ENCODE peak calls at places on chromosomes 4 and X, in nine cellular contexts. P, J, Y, G, B, X, T, R and L are unnamed samples.

GRCh38 chr4:119729815-119730643 is 101.4 kb upstream of the PDE5A start:
- DNase-seq in P (peak), J (no peak), Y (no peak), G (no peak), B (no peak), X (peak), T (no peak), R (peak), L (peak)

GRCh38 chr4:182189107-182189878 is 53.9 kb upstream of the TENM3 start:
- DNase-seq in P (peak), J (no peak), Y (peak), G (no peak), B (no peak), X (peak), T (no peak), R (peak), L (no peak)

GRCh38 chr4:139145552-139145932 is 31.5 kb downstream of the ELF2 start:
- DNase-seq in P (no peak), J (no peak), Y (no peak), G (no peak), B (no peak), X (no peak), T (no peak), R (no peak), L (no peak)

GRCh38 chrX:6226053-6226645 is 2.5 kb downstream of the NLGN4X start:
- DNase-seq in P (no peak), J (peak), Y (no peak), G (peak), B (no peak), X (no peak), T (peak), R (no peak), L (no peak)

GRCh38 chrX:131728295-131729145 is 184.6 kb downstream of the OR13H1 start:
- DNase-seq in P (peak), J (no peak), Y (no peak), G (no peak), B (peak), X (no peak), T (no peak), R (no peak), L (no peak)

GRCh38 chr4:19776021-19776459 is 475.7 kb upstream of the SLIT2 start:
- DNase-seq in P (peak), J (peak), Y (no peak), G (peak), B (no peak), X (peak), T (peak), R (no peak), L (no peak)

GRCh38 chr4:179625391-179625790 is 2183.2 kb upstream of the AGA start:
- DNase-seq in P (peak), J (no peak), Y (no peak), G (no peak), B (no peak), X (peak), T (peak), R (no peak), L (no peak)

GRCh38 chrX:43423876-43424275 is 232.2 kb upstream of the MAOA start:
- DNase-seq in P (no peak), J (no peak), Y (no peak), G (no peak), B (no peak), X (peak), T (no peak), R (no peak), L (no peak)

GRCh38 chrX:120262781-120263719 is 12.4 kb downstream of the ZBTB33 start:
- DNase-seq in P (no peak), J (peak), Y (no peak), G (no peak), B (no peak), X (no peak), T (peak), R (no peak), L (no peak)

GRCh38 chr4:31366041-31366440 is 645.9 kb downstream of the PCDH7 start:
- DNase-seq in P (peak), J (no peak), Y (no peak), G (no peak), B (no peak), X (peak), T (peak), R (no peak), L (no peak)

GRCh38 chrX:7194606-7195005 is 46.7 kb upstream of the PUDP start:
- DNase-seq in P (no peak), J (no peak), Y (no peak), G (no peak), B (no peak), X (no peak), T (no peak), R (no peak), L (no peak)

GRCh38 chr4:156019238-156019637 is 65.6 kb upstream of the CTSO start:
- DNase-seq in P (no peak), J (no peak), Y (no peak), G (no peak), B (no peak), X (no peak), T (no peak), R (no peak), L (no peak)

GRCh38 chrX:727738-728621 is 97.4 kb downstream of the SHOX start:
- DNase-seq in P (no peak), J (no peak), Y (no peak), G (peak), B (no peak), X (no peak), T (peak), R (no peak), L (no peak)

GRCh38 chrX:54494970-54495813 is 842 bp downstream of the FGD1 start:
- DNase-seq in P (peak), J (peak), Y (no peak), G (peak), B (no peak), X (no peak), T (no peak), R (no peak), L (no peak)

GRCh38 chrX:133908223-133908622 is 77.2 kb downstream of the GPC3 start:
- DNase-seq in P (no peak), J (no peak), Y (no peak), G (no peak), B (no peak), X (no peak), T (no peak), R (no peak), L (no peak)

GRCh38 chrX:13533726-13534125 is 35.7 kb upstream of the EGFL6 start:
- DNase-seq in P (peak), J (no peak), Y (peak), G (no peak), B (no peak), X (peak), T (no peak), R (no peak), L (no peak)

GRCh38 chrX:76428243-76429130 is 977 bp downstream of the MAGEE1 start:
- DNase-seq in P (no peak), J (no peak), Y (no peak), G (no peak), B (peak), X (no peak), T (peak), R (no peak), L (peak)

GRCh38 chr4:184450743-184451142 is 23.6 kb downstream of the IRF2 start:
- DNase-seq in P (no peak), J (no peak), Y (no peak), G (no peak), B (no peak), X (no peak), T (no peak), R (no peak), L (no peak)

GRCh38 chrX:10615931-10616780 is 4.2 kb downstream of the MID1 start:
- DNase-seq in P (peak), J (peak), Y (peak), G (peak), B (no peak), X (no peak), T (peak), R (no peak), L (peak)

GRCh38 chr4:85358831-85359230 is 116.1 kb upstream of the ARHGAP24 start:
- DNase-seq in P (no peak), J (no peak), Y (no peak), G (no peak), B (no peak), X (no peak), T (no peak), R (no peak), L (no peak)

GRCh38 chr4:184787766-184788503 is 37.8 kb downstream of the ACSL1 start:
- DNase-seq in P (peak), J (no peak), Y (no peak), G (no peak), B (no peak), X (no peak), T (no peak), R (no peak), L (no peak)

GRCh38 chr4:73404457-73404856 is 370 bp downstream of the ALB start:
- DNase-seq in P (no peak), J (no peak), Y (no peak), G (no peak), B (no peak), X (no peak), T (no peak), R (no peak), L (no peak)

GRCh38 chr4:146654976-146655761 is 16.5 kb downstream of the POU4F2 start:
- DNase-seq in P (no peak), J (peak), Y (no peak), G (peak), B (no peak), X (no peak), T (peak), R (no peak), L (no peak)

GRCh38 chr4:77465271-77465670 is 140.3 kb upstream of the CXCL13 start:
- DNase-seq in P (peak), J (peak), Y (peak), G (no peak), B (no peak), X (no peak), T (peak), R (no peak), L (no peak)

GRCh38 chrX:2316534-2316933 is 184.2 kb downstream of the DHRSX start:
- DNase-seq in P (no peak), J (no peak), Y (no peak), G (no peak), B (no peak), X (no peak), T (no peak), R (no peak), L (no peak)

GRCh38 chrX:107596651-107597050 is 31.7 kb upstream of the PRPS1 start:
- DNase-seq in P (no peak), J (no peak), Y (no peak), G (no peak), B (no peak), X (no peak), T (no peak), R (no peak), L (no peak)

GRCh38 chr4:44145868-44146267 is 302.7 kb downstream of the KCTD8 start:
- DNase-seq in P (peak), J (no peak), Y (no peak), G (no peak), B (no peak), X (no peak), T (peak), R (no peak), L (no peak)

GRCh38 chr4:180636696-180637095 is 1606.5 kb upstream of the TENM3 start:
- DNase-seq in P (peak), J (no peak), Y (peak), G (no peak), B (no peak), X (peak), T (no peak), R (no peak), L (no peak)

GRCh38 chrX:97481228-97481627 is 597.5 kb downstream of the RPA4 start:
- DNase-seq in P (no peak), J (no peak), Y (no peak), G (no peak), B (no peak), X (no peak), T (peak), R (no peak), L (no peak)

GRCh38 chr4:6008092-6008551 is 10.1 kb downstream of the C4orf50 start:
- DNase-seq in P (no peak), J (peak), Y (no peak), G (peak), B (no peak), X (no peak), T (peak), R (no peak), L (no peak)

GRCh38 chrX:12986886-12987285 is 12.0 kb downstream of the TMSB4X start:
- DNase-seq in P (no peak), J (no peak), Y (no peak), G (no peak), B (no peak), X (no peak), T (no peak), R (no peak), L (no peak)

GRCh38 chr4:81032174-81032551 is 1.7 kb downstream of the BMP3 start:
- DNase-seq in P (no peak), J (no peak), Y (no peak), G (no peak), B (no peak), X (no peak), T (peak), R (no peak), L (no peak)

GRCh38 chrX:368811-369562 is 17.7 kb downstream of the PPP2R3B start:
- DNase-seq in P (no peak), J (peak), Y (no peak), G (peak), B (no peak), X (no peak), T (no peak), R (no peak), L (peak)

GRCh38 chr4:32172086-32172485 is 1451.9 kb downstream of the PCDH7 start:
- DNase-seq in P (no peak), J (no peak), Y (no peak), G (no peak), B (no peak), X (no peak), T (no peak), R (no peak), L (no peak)

GRCh38 chr4:69833251-69833650 is 26.7 kb downstream of the SULT1E1 start:
- DNase-seq in P (no peak), J (no peak), Y (no peak), G (no peak), B (no peak), X (no peak), T (no peak), R (no peak), L (no peak)

GRCh38 chr4:82555279-82555678 is 6.5 kb downstream of the TMEM150C start:
- DNase-seq in P (no peak), J (no peak), Y (no peak), G (no peak), B (no peak), X (no peak), T (peak), R (no peak), L (no peak)

GRCh38 chrX:136766785-136767103 is 14.0 kb downstream of the ARHGEF6 start:
- DNase-seq in P (no peak), J (no peak), Y (no peak), G (no peak), B (no peak), X (no peak), T (no peak), R (no peak), L (peak)

GRCh38 chrX:132564026-132564425 is 75.2 kb upstream of the MBNL3 start:
- DNase-seq in P (no peak), J (no peak), Y (no peak), G (no peak), B (no peak), X (peak), T (peak), R (peak), L (no peak)